ENCODE peak calls at places on chromosomes 13 and 19, in eight cellular contexts. R is activated CD4-positive, alpha-beta T cell treated with anti-CD3 and anti-CD28 coated beads, Interleukin-2, amount 50 U/mL, for 1 hour; T is mesendoderm; K is aorta; W is bronchial epithelial cell; V is LHCN-M2; C is uterus; L is NCI-H774. G is an unnamed sample.

GRCh38 chr13:24746618-24747247 is 17.2 kb upstream of the RNF17 start:
- DNase-seq in K (no peak), V (no peak), W (no peak), T (peak), L (no peak), C (no peak), R (no peak), G (no peak)

GRCh38 chr13:107347641-107348369 is 779.9 kb upstream of the ARGLU1 start:
- DNase-seq in K (no peak), R (no peak), W (no peak), T (no peak), V (no peak), L (no peak), C (no peak), G (no peak)

GRCh38 chr19:30540671-30541210 is 168.6 kb downstream of the ZNF536 start:
- DNase-seq in L (no peak), V (no peak), C (no peak), W (no peak), T (no peak), K (no peak), R (no peak), G (no peak)

GRCh38 chr13:45121421-45121820 is 1.1 kb downstream of the GTF2F2 start:
- DNase-seq in W (peak), K (no peak), T (peak), C (no peak), R (no peak), V (peak), L (no peak), G (no peak)

GRCh38 chr13:114268344-114269280 is 12.8 kb upstream of the UPF3A start:
- DNase-seq in R (no peak), K (no peak), W (no peak), V (peak), C (no peak), T (no peak), L (no peak), G (no peak)

GRCh38 chr19:14363203-14364097 is 17.8 kb upstream of the ADGRE5 start:
- DNase-seq in C (peak), W (no peak), T (peak), K (peak), R (peak), V (peak), L (no peak), G (no peak)

GRCh38 chr19:4061178-4061682 is 5.5 kb downstream of the ZBTB7A start:
- DNase-seq in V (no peak), C (peak), L (peak), W (peak), T (no peak), K (peak), R (peak), G (no peak)

GRCh38 chr19:47373246-47374240 is 24.4 kb downstream of the DHX34 start:
- DNase-seq in T (no peak), W (no peak), K (no peak), R (no peak), C (no peak), V (no peak), L (no peak), G (no peak)

GRCh38 chr13:89383891-89384290 is 1712.7 kb downstream of the SLITRK5 start:
- DNase-seq in K (no peak), W (no peak), L (no peak), R (no peak), V (no peak), T (no peak), C (no peak), G (no peak)